ENCODE peak calls at places on chromosomes 16 and 17, in nine cellular contexts. S, D, T, I, O, X, V, Q and N are unnamed samples.

GRCh38 chr16:50900391-50900942 is 158.6 kb downstream of the CYLD start:
- DNase-seq in S (no peak), D (no peak), T (no peak), I (no peak), O (no peak), X (no peak), V (no peak), Q (no peak), N (no peak)

GRCh38 chr16:72009779-72010178 is 1.2 kb downstream of the DHODH start:
- DNase-seq in S (no peak), D (no peak), T (no peak), I (no peak), O (no peak), X (no peak), V (no peak), Q (no peak), N (no peak)

GRCh38 chr17:57948555-57949420 is 6.4 kb downstream of the CUEDC1 start:
- DNase-seq in S (peak; percentile 72), D (peak; percentile 89), T (no peak), I (peak; percentile 98), O (peak; percentile 92), X (peak; percentile 96), V (peak; percentile 99), Q (no peak), N (no peak)

GRCh38 chr16:11218324-11218962 is 37.6 kb downstream of the SOCS1 start:
- DNase-seq in S (no peak), D (no peak), T (no peak), I (peak; percentile 38), O (no peak), X (no peak), V (peak; percentile 15), Q (no peak), N (no peak)

GRCh38 chr17:81459864-81460263 is 52.7 kb downstream of the ACTG1 start:
- DNase-seq in S (no peak), D (no peak), T (no peak), I (no peak), O (no peak), X (no peak), V (no peak), Q (no peak), N (no peak)

GRCh38 chr17:82134101-82134500 is 36.1 kb upstream of the FASN start:
- DNase-seq in S (no peak), D (no peak), T (no peak), I (no peak), O (peak; percentile 57), X (no peak), V (peak; percentile 1), Q (no peak), N (no peak)

GRCh38 chr17:74201250-74201649 is 2.2 kb upstream of the RPL38 start:
- DNase-seq in S (no peak), D (no peak), T (no peak), I (peak; percentile 42), O (peak; percentile 70), X (no peak), V (peak; percentile 85), Q (no peak), N (no peak)

GRCh38 chr17:57732062-57732461 is 13.0 kb downstream of the CCDC182 start:
- DNase-seq in S (no peak), D (no peak), T (no peak), I (no peak), O (no peak), X (no peak), V (no peak), Q (no peak), N (no peak)

GRCh38 chr17:41739661-41740352 is 5.4 kb upstream of the HAP1 start:
- DNase-seq in S (no peak), D (no peak), T (no peak), I (peak; percentile 73), O (peak; percentile 30), X (peak; percentile 56), V (peak; percentile 49), Q (no peak), N (no peak)

GRCh38 chr17:57900991-57901743 is 51.3 kb upstream of the MRPS23 start:
- DNase-seq in S (peak; percentile 87), D (no peak), T (no peak), I (no peak), O (no peak), X (no peak), V (no peak), Q (no peak), N (no peak)

GRCh38 chr16:68754117-68754792 is 17.2 kb downstream of the CDH1 start:
- DNase-seq in S (no peak), D (no peak), T (no peak), I (no peak), O (no peak), X (no peak), V (no peak), Q (no peak), N (no peak)

GRCh38 chr17:21213491-21214014 is 408 bp downstream of the TMEM11 start:
- DNase-seq in S (no peak), D (no peak), T (no peak), I (no peak), O (peak; percentile 52), X (no peak), V (no peak), Q (peak; percentile 69), N (no peak)

GRCh38 chr17:77487677-77488530 is 347.1 kb downstream of the SEC14L1 start:
- DNase-seq in S (no peak), D (no peak), T (no peak), I (no peak), O (no peak), X (no peak), V (no peak), Q (no peak), N (no peak)

GRCh38 chr16:17232487-17232886 is 238.3 kb downstream of the XYLT1 start:
- DNase-seq in S (no peak), D (no peak), T (no peak), I (no peak), O (no peak), X (no peak), V (no peak), Q (no peak), N (no peak)

GRCh38 chr17:57957120-57957850 is 2.1 kb upstream of the CUEDC1 start:
- DNase-seq in S (peak; percentile 71), D (no peak), T (no peak), I (no peak), O (no peak), X (no peak), V (no peak), Q (no peak), N (no peak)

GRCh38 chr16:88821168-88821850 is 9.6 kb upstream of the APRT start:
- DNase-seq in S (no peak), D (no peak), T (no peak), I (no peak), O (no peak), X (no peak), V (no peak), Q (no peak), N (no peak)

GRCh38 chr16:86863609-86864008 is 285.3 kb downstream of the FOXL1 start:
- DNase-seq in S (no peak), D (no peak), T (no peak), I (no peak), O (no peak), X (no peak), V (no peak), Q (no peak), N (no peak)

GRCh38 chr17:3893003-3893719 is at the start of gene CAMKK1:
- DNase-seq in S (peak; percentile 98), D (no peak), T (peak; percentile 75), I (peak; percentile 86), O (peak; percentile 74), X (no peak), V (peak; percentile 72), Q (peak; percentile 92), N (peak; percentile 87)
- TF ChIP-seq CTCF in S (peak; percentile 32), D (no peak), T (no peak), I (no peak), O (no peak), X (no peak), V (no peak), Q (no peak), N (no peak)

GRCh38 chr16:67561501-67561823 is 864 bp upstream of the CTCF start:
- DNase-seq in S (no peak), D (no peak), T (no peak), I (no peak), O (no peak), X (no peak), V (no peak), Q (peak; percentile 26), N (no peak)

GRCh38 chr16:67562526-67562917 is at the start of gene CTCF:
- DNase-seq in S (no peak), D (peak; percentile 36), T (peak; percentile 69), I (peak; percentile 84), O (peak; percentile 86), X (no peak), V (peak; percentile 84), Q (peak; percentile 82), N (no peak)

GRCh38 chr16:67561824-67562525 is 351 bp upstream of the CTCF start:
- DNase-seq in S (peak; percentile 97), D (peak; percentile 82), T (peak; percentile 93), I (peak; percentile 96), O (peak; percentile 98), X (peak; percentile 86), V (peak; percentile 97), Q (peak; percentile 94), N (peak; percentile 95)

GRCh38 chr16:67563708-67564468 is 1.6 kb downstream of the CTCF start:
- DNase-seq in S (no peak), D (peak; percentile 33), T (no peak), I (peak; percentile 47), O (peak; percentile 94), X (no peak), V (peak; percentile 81), Q (no peak), N (no peak)

GRCh38 chr16:67562918-67563707 is 787 bp downstream of the CTCF start:
- DNase-seq in S (peak; percentile 82), D (no peak), T (peak; percentile 47), I (peak; percentile 57), O (peak; percentile 55), X (no peak), V (peak; percentile 54), Q (peak; percentile 74), N (peak; percentile 74)
- TF ChIP-seq CTCF in S (no peak), D (peak; percentile 3), T (peak; percentile 25), I (peak; percentile 9), O (peak; percentile 18), X (peak; percentile 23), V (no peak), Q (no peak), N (peak; percentile 30)

DNA sequence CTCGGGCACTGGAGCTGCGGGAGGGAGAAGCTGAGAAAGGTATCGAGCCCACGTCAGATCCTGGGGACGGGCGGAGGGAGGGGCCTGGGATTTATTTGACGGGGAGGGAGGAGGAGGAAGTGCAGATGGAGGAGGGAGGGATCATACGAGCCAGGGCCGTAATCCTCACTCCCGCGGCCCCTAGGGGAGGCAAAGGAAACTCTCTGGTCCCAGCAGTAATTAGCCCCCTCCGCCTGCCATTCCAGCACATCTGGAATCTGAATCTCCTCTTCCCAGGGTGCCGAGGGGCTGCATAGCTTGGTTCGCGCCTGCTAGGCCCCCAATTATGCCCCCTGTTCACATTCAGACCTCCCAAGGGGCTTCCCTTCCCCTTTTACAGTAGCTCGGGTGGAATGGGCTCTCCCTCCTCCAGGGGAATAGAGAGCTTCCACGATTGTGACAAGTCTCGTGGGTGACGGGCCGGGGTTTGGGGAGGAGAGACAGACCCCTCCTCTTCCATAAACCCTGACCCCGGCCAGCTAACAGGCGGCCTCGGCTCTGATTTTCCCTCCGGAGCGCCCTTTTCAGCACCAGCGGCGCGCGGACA is at the start of gene SEZ6L2:
- DNase-seq in S (peak; percentile 97), D (peak; percentile 47), T (peak; percentile 73), I (peak; percentile 94), O (peak; percentile 93), X (peak; percentile 59), V (peak; percentile 84), Q (peak; percentile 98), N (peak; percentile 76)
- TF ChIP-seq CTCF in S (peak; percentile 71), D (peak; percentile 14), T (no peak), I (no peak), O (peak; percentile 46), X (peak; percentile 50), V (peak; percentile 40), Q (no peak), N (no peak)

GRCh38 chr16:74449470-74449869 is 28.2 kb upstream of the CLEC18B start:
- DNase-seq in S (no peak), D (peak; percentile 52), T (no peak), I (peak; percentile 42), O (no peak), X (no peak), V (no peak), Q (no peak), N (no peak)
- TF ChIP-seq CTCF in S (no peak), D (no peak), T (no peak), I (no peak), O (peak; percentile 18), X (peak; percentile 24), V (no peak), Q (no peak), N (no peak)